ENCODE peak calls at places on chromosome 2, in five cellular contexts. One of them, this sample, is unnamed.

GRCh38 chr2:64625352-64626145 is 28.2 kb downstream of the SERTAD2 start:
- DNase-seq in naive thymus-derived CD4-positive, alpha-beta T cell: no peak
- DNase-seq in thyroid gland: no peak
- DNase-seq in body of pancreas: no peak
- DNase-seq in lung: no peak
- DNase-seq in this sample: no peak

GRCh38 chr2:32553829-32554432 is 73.9 kb upstream of the TTC27 start:
- DNase-seq in naive thymus-derived CD4-positive, alpha-beta T cell: peak
- DNase-seq in thyroid gland: no peak
- DNase-seq in body of pancreas: no peak
- DNase-seq in lung: no peak
- DNase-seq in this sample: peak

GRCh38 chr2:136297312-136297711 is 179.4 kb upstream of the CXCR4 start:
- DNase-seq in naive thymus-derived CD4-positive, alpha-beta T cell: no peak
- DNase-seq in thyroid gland: no peak
- DNase-seq in body of pancreas: no peak
- DNase-seq in lung: no peak
- DNase-seq in this sample: no peak

GRCh38 chr2:120552800-120553471 is 182.7 kb upstream of the GLI2 start:
- DNase-seq in naive thymus-derived CD4-positive, alpha-beta T cell: no peak
- DNase-seq in thyroid gland: peak
- DNase-seq in body of pancreas: peak
- DNase-seq in lung: peak
- DNase-seq in this sample: peak

GRCh38 chr2:20558391-20559150 is 92.3 kb downstream of the HS1BP3 start:
- DNase-seq in naive thymus-derived CD4-positive, alpha-beta T cell: no peak
- DNase-seq in thyroid gland: no peak
- DNase-seq in body of pancreas: no peak
- DNase-seq in lung: no peak
- DNase-seq in this sample: no peak

GRCh38 chr2:74835831-74836674 is 2.1 kb downstream of the HK2 start:
- DNase-seq in naive thymus-derived CD4-positive, alpha-beta T cell: peak
- DNase-seq in thyroid gland: no peak
- DNase-seq in body of pancreas: no peak
- DNase-seq in lung: no peak
- DNase-seq in this sample: no peak

GRCh38 chr2:207397917-207398655 is 131.7 kb upstream of the CREB1 start:
- DNase-seq in naive thymus-derived CD4-positive, alpha-beta T cell: no peak
- DNase-seq in thyroid gland: no peak
- DNase-seq in body of pancreas: no peak
- DNase-seq in lung: no peak
- DNase-seq in this sample: no peak

GRCh38 chr2:159549234-159549633 is 67.1 kb downstream of the BAZ2B start:
- DNase-seq in naive thymus-derived CD4-positive, alpha-beta T cell: no peak
- DNase-seq in thyroid gland: no peak
- DNase-seq in body of pancreas: no peak
- DNase-seq in lung: no peak
- DNase-seq in this sample: peak

GRCh38 chr2:28991021-28991420 is 9.9 kb downstream of the TOGARAM2 start:
- DNase-seq in naive thymus-derived CD4-positive, alpha-beta T cell: no peak
- DNase-seq in thyroid gland: peak
- DNase-seq in body of pancreas: no peak
- DNase-seq in lung: no peak
- DNase-seq in this sample: no peak

GRCh38 chr2:44392338-44392943 is 30.7 kb downstream of the CAMKMT start:
- DNase-seq in naive thymus-derived CD4-positive, alpha-beta T cell: peak
- DNase-seq in thyroid gland: peak
- DNase-seq in body of pancreas: peak
- DNase-seq in lung: peak
- DNase-seq in this sample: peak

GRCh38 chr2:235358981-235359471 is 134.8 kb upstream of the AGAP1 start:
- DNase-seq in naive thymus-derived CD4-positive, alpha-beta T cell: no peak
- DNase-seq in thyroid gland: no peak
- DNase-seq in body of pancreas: no peak
- DNase-seq in lung: no peak
- DNase-seq in this sample: peak

GRCh38 chr2:75424936-75425619 is 135.7 kb downstream of the EVA1A start:
- DNase-seq in naive thymus-derived CD4-positive, alpha-beta T cell: no peak
- DNase-seq in thyroid gland: no peak
- DNase-seq in body of pancreas: no peak
- DNase-seq in lung: peak
- DNase-seq in this sample: no peak

GRCh38 chr2:182499706-182500470 is 73.1 kb upstream of the PDE1A start:
- DNase-seq in naive thymus-derived CD4-positive, alpha-beta T cell: no peak
- DNase-seq in thyroid gland: no peak
- DNase-seq in body of pancreas: no peak
- DNase-seq in lung: no peak
- DNase-seq in this sample: no peak

GRCh38 chr2:68248361-68248760 is 4.0 kb downstream of the PPP3R1 start:
- DNase-seq in naive thymus-derived CD4-positive, alpha-beta T cell: no peak
- DNase-seq in thyroid gland: no peak
- DNase-seq in body of pancreas: no peak
- DNase-seq in lung: no peak
- DNase-seq in this sample: no peak

GRCh38 chr2:168849610-168850009 is 40.6 kb downstream of the SPC25 start:
- DNase-seq in naive thymus-derived CD4-positive, alpha-beta T cell: no peak
- DNase-seq in thyroid gland: peak
- DNase-seq in body of pancreas: peak
- DNase-seq in lung: no peak
- DNase-seq in this sample: peak

GRCh38 chr2:231821908-231822307 is 35.7 kb downstream of the COPS7B start:
- DNase-seq in naive thymus-derived CD4-positive, alpha-beta T cell: no peak
- DNase-seq in thyroid gland: no peak
- DNase-seq in body of pancreas: no peak
- DNase-seq in lung: no peak
- DNase-seq in this sample: no peak

GRCh38 chr2:207394812-207395534 is 134.8 kb upstream of the CREB1 start:
- DNase-seq in naive thymus-derived CD4-positive, alpha-beta T cell: no peak
- DNase-seq in thyroid gland: no peak
- DNase-seq in body of pancreas: no peak
- DNase-seq in lung: no peak
- DNase-seq in this sample: peak

GRCh38 chr2:99187011-99187410 is 6.0 kb downstream of the MRPL30 start:
- DNase-seq in naive thymus-derived CD4-positive, alpha-beta T cell: no peak
- DNase-seq in thyroid gland: no peak
- DNase-seq in body of pancreas: no peak
- DNase-seq in lung: no peak
- DNase-seq in this sample: no peak

GRCh38 chr2:69449906-69450305 is 12.7 kb upstream of the NFU1 start:
- DNase-seq in naive thymus-derived CD4-positive, alpha-beta T cell: no peak
- DNase-seq in thyroid gland: no peak
- DNase-seq in body of pancreas: no peak
- DNase-seq in lung: no peak
- DNase-seq in this sample: peak

GRCh38 chr2:26792720-26793119 is 6.9 kb downstream of the CENPA start:
- DNase-seq in naive thymus-derived CD4-positive, alpha-beta T cell: no peak
- DNase-seq in thyroid gland: no peak
- DNase-seq in body of pancreas: no peak
- DNase-seq in lung: no peak
- DNase-seq in this sample: no peak

GRCh38 chr2:202717598-202718310 is 83.0 kb downstream of the FAM117B start:
- DNase-seq in naive thymus-derived CD4-positive, alpha-beta T cell: no peak
- DNase-seq in thyroid gland: no peak
- DNase-seq in body of pancreas: no peak
- DNase-seq in lung: no peak
- DNase-seq in this sample: no peak

GRCh38 chr2:20231632-20232031 is 6.7 kb upstream of the SDC1 start:
- DNase-seq in naive thymus-derived CD4-positive, alpha-beta T cell: no peak
- DNase-seq in thyroid gland: peak
- DNase-seq in body of pancreas: no peak
- DNase-seq in lung: peak
- DNase-seq in this sample: no peak

GRCh38 chr2:68225119-68225632 is 27.2 kb downstream of the PPP3R1 start:
- DNase-seq in naive thymus-derived CD4-positive, alpha-beta T cell: peak
- DNase-seq in thyroid gland: peak
- DNase-seq in body of pancreas: peak
- DNase-seq in lung: peak
- DNase-seq in this sample: peak

GRCh38 chr2:134314656-134315377 is 60.9 kb downstream of the MGAT5 start:
- DNase-seq in naive thymus-derived CD4-positive, alpha-beta T cell: no peak
- DNase-seq in thyroid gland: no peak
- DNase-seq in body of pancreas: no peak
- DNase-seq in lung: no peak
- DNase-seq in this sample: no peak

GRCh38 chr2:23273786-23274185 is 111.2 kb upstream of the KLHL29 start:
- DNase-seq in naive thymus-derived CD4-positive, alpha-beta T cell: no peak
- DNase-seq in thyroid gland: no peak
- DNase-seq in body of pancreas: no peak
- DNase-seq in lung: no peak
- DNase-seq in this sample: no peak

GRCh38 chr2:66576381-66577330 is 141.7 kb downstream of the MEIS1 start:
- DNase-seq in naive thymus-derived CD4-positive, alpha-beta T cell: no peak
- DNase-seq in thyroid gland: no peak
- DNase-seq in body of pancreas: peak
- DNase-seq in lung: peak
- DNase-seq in this sample: no peak

GRCh38 chr2:27566628-27567027 is 16.2 kb upstream of the ZNF512 start:
- DNase-seq in naive thymus-derived CD4-positive, alpha-beta T cell: no peak
- DNase-seq in thyroid gland: no peak
- DNase-seq in body of pancreas: no peak
- DNase-seq in lung: no peak
- DNase-seq in this sample: peak

GRCh38 chr2:174039551-174040416 is 74.6 kb upstream of the SP3 start:
- DNase-seq in naive thymus-derived CD4-positive, alpha-beta T cell: peak
- DNase-seq in thyroid gland: peak
- DNase-seq in body of pancreas: peak
- DNase-seq in lung: peak
- DNase-seq in this sample: peak
- H3K4me3 ChIP-seq in naive thymus-derived CD4-positive, alpha-beta T cell: peak
- H3K4me3 ChIP-seq in thyroid gland: no peak
- H3K4me3 ChIP-seq in body of pancreas: no peak
- H3K4me3 ChIP-seq in lung: peak
- H3K4me3 ChIP-seq in this sample: no peak

DNA sequence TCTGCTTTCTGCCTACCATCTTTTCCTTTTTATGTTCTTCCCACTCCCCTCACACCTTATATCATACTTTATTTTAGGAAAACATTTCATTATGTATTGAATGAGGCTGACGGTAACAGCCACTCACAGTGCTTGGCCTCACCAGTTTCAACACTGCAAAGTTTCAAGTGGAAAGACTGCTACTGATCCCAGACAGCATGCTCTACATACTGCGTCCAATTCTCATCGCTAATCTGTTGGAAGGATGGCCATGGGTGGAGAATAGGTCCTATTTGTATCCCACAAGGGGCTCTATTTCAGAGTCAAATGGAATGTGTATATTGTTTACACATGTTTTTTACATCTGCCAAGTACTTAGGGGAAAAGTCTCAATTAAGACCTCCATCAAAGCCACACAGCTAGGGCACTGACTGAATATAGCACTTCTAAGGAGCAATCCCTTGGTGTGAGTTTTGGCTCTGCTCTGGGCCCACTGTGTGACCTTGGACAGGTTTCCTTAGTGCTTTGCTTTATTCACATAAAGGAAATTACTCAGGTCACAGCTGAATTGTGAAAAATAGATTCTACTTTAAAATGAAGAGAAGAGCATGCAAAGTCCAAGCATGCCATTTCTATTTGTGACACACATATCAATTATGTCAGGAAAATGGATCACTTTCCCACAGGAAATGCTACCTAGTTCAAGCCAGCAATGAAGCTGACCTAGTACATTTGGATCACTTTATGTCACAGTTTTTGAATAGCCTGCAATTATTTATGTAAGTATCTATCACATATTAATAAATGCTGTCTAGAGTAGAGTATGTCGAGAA is 112.9 kb upstream of the STK17B start:
- DNase-seq in naive thymus-derived CD4-positive, alpha-beta T cell: no peak
- DNase-seq in thyroid gland: no peak
- DNase-seq in body of pancreas: no peak
- DNase-seq in lung: no peak
- DNase-seq in this sample: no peak
- H3K27ac ChIP-seq in naive thymus-derived CD4-positive, alpha-beta T cell: no peak
- H3K27ac ChIP-seq in thyroid gland: no peak
- H3K27ac ChIP-seq in body of pancreas: no peak
- H3K27ac ChIP-seq in lung: no peak
- H3K27ac ChIP-seq in this sample: peak

DNA sequence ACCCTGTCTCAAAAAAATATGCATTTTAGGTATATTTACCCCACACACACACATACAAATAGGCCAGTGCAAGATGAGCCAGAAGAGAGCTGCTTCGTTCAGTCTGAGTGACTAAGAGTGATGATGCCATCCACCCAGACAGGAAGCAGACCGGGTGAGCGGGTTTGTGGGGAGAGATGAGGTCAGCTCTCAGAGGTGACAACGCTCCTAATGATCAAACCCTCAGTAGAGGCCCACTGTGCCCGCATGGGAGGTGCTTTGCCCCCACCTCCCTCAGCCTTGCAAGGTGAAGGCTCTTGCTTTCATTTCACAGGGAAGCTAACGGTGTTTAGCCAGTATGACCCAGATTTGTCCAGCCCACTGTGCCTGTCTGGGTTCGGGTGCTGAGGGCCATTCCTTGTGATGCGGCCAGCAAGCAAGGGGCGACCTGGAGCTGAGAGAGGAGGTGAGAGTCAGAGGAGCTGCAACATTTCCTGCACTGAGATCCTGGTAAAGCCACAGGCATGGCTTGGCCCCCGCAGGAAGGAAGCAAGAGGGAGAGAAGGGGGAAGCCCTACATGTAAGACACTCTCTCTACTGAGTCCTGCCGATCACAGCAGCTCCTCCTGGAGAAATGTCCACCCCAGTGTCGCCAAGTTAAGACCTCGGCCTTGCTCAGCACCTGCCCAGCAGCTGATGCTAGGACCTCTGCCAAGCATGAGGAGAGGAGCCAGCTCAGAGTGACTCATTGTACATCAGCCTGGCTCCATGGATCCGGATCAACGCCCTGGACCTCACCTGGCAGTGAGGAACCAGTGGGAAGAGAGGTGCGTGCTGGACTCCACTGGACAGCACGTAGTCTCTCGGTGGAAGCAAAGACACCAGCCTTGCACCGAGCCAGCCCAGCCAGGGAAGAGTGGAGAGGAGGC is 37.0 kb downstream of the NIFK start:
- DNase-seq in naive thymus-derived CD4-positive, alpha-beta T cell: peak
- DNase-seq in thyroid gland: peak
- DNase-seq in body of pancreas: peak
- DNase-seq in lung: peak
- DNase-seq in this sample: peak
- H3K4me3 ChIP-seq in naive thymus-derived CD4-positive, alpha-beta T cell: peak
- H3K4me3 ChIP-seq in thyroid gland: no peak
- H3K4me3 ChIP-seq in body of pancreas: no peak
- H3K4me3 ChIP-seq in lung: no peak
- H3K4me3 ChIP-seq in this sample: no peak

DNA sequence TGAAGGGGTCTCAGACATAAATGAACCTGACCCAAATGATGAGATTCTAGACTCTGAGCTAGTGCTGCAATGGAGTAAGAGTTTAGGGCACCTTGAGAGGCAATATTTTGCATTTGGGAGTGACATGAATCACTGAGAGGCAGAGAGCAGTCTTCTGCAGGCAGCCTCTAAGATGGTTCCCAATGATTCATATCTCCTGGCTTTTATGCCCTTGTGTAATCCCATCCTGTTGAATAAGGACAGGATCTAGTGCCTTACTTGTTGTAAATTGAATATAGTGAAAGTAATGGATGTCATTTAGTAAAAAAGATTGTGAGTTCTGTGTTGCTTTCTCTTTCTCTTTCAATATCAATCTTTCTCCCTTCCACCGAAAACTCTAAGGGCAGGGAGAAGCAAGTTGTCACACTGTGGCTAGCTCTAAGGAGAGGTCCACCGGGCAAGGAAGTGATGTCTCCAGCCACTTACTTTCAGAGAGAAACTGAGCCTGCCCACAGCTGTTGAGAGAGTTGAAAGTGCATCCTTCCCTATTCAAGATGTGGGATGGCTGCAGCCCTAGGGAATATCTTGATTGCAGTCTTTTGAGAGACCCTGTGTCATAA is 144.7 kb downstream of the TRIB2 start:
- DNase-seq in naive thymus-derived CD4-positive, alpha-beta T cell: no peak
- DNase-seq in thyroid gland: no peak
- DNase-seq in body of pancreas: no peak
- DNase-seq in lung: no peak
- DNase-seq in this sample: peak
- H3K27ac ChIP-seq in naive thymus-derived CD4-positive, alpha-beta T cell: no peak
- H3K27ac ChIP-seq in thyroid gland: no peak
- H3K27ac ChIP-seq in body of pancreas: no peak
- H3K27ac ChIP-seq in lung: peak
- H3K27ac ChIP-seq in this sample: no peak

This sample was measured in brain microvascular endothelial cell.